ENCODE peak calls at places on chromosomes 4 and X, in eight cellular contexts. K, M, V, A, X, P, N and Y are unnamed samples.

GRCh38 chrX:12711435-12712040 is 79.7 kb upstream of the PRPS2 start:
- DNase-seq in K (no peak), M (no peak), V (no peak), A (no peak), X (no peak), P (no peak), N (no peak), Y (no peak)

GRCh38 chrX:63889001-63889400 is 104.0 kb upstream of the ARHGEF9 start:
- DNase-seq in K (no peak), M (peak; percentile 42), V (no peak), A (no peak), X (no peak), P (no peak), N (peak; percentile 0), Y (no peak)

GRCh38 chr4:177239878-177240277 is 69.8 kb upstream of the NEIL3 start:
- DNase-seq in K (no peak), M (peak; percentile 31), V (no peak), A (no peak), X (no peak), P (no peak), N (no peak), Y (no peak)

GRCh38 chr4:38155589-38156294 is 195.5 kb downstream of the PTTG2 start:
- DNase-seq in K (no peak), M (no peak), V (no peak), A (no peak), X (no peak), P (no peak), N (no peak), Y (no peak)

GRCh38 chrX:2647627-2648026 is 43.5 kb upstream of the CD99 start:
- DNase-seq in K (no peak), M (no peak), V (no peak), A (no peak), X (no peak), P (no peak), N (no peak), Y (no peak)

GRCh38 chr4:16687845-16688244 is 210.6 kb downstream of the LDB2 start:
- DNase-seq in K (no peak), M (peak; percentile 76), V (no peak), A (no peak), X (no peak), P (no peak), N (no peak), Y (no peak)

GRCh38 chrX:28576117-28576516 is 11.1 kb upstream of the IL1RAPL1 start:
- DNase-seq in K (no peak), M (no peak), V (no peak), A (no peak), X (no peak), P (no peak), N (no peak), Y (no peak)

GRCh38 chrX:115940888-115941332 is 229.6 kb upstream of the AGTR2 start:
- DNase-seq in K (peak; percentile 27), M (peak; percentile 15), V (no peak), A (peak; percentile 51), X (no peak), P (no peak), N (peak; percentile 23), Y (peak; percentile 25)

GRCh38 chrX:47166126-47166525 is 21.1 kb downstream of the RBM10 start:
- DNase-seq in K (no peak), M (no peak), V (no peak), A (no peak), X (no peak), P (no peak), N (no peak), Y (no peak)

GRCh38 chr4:189409158-189409557 is 531.5 kb upstream of the FRG1 start:
- DNase-seq in K (no peak), M (no peak), V (no peak), A (no peak), X (no peak), P (no peak), N (no peak), Y (no peak)

DNA sequence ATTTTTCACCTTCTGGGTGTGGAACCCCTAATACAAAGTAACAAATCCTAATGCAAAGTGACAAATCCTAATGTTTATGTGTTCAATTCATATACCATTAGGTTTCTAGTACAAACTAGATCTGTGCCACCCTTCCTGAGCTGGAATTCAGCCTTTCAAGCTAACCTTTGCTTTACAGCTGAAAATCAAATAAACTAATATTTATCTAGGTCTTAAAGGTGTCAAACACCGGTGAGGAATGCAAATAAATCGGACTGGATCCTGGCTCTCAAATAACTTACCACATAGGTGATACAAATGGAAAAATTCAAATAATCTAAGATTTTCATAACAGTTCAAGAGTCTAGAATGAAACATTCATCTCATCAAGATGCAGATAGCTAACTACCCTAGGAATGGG is 11.6 kb downstream of the IRF2 start:
- DNase-seq in K (no peak), M (no peak), V (no peak), A (no peak), X (no peak), P (no peak), N (no peak), Y (no peak)
- TF ChIP-seq CTCF in K (no peak), M (no peak), V (no peak), A (no peak), X (no peak), P (no peak), N (no peak), Y (no peak)

GRCh38 chrX:107542500-107542899 is 85.8 kb upstream of the PRPS1 start:
- DNase-seq in K (no peak), M (peak; percentile 51), V (no peak), A (no peak), X (no peak), P (no peak), N (no peak), Y (no peak)

GRCh38 chrX:107541244-107541643 is 87.1 kb upstream of the PRPS1 start:
- DNase-seq in K (no peak), M (peak; percentile 33), V (no peak), A (no peak), X (no peak), P (no peak), N (no peak), Y (no peak)

GRCh38 chrX:107537815-107538214 is 88.4 kb downstream of the FRMPD3 start:
- DNase-seq in K (peak; percentile 67), M (peak; percentile 30), V (peak; percentile 21), A (peak; percentile 10), X (peak; percentile 17), P (no peak), N (no peak), Y (no peak)
- TF ChIP-seq CTCF in K (peak; percentile 51), M (peak; percentile 40), V (peak; percentile 59), A (no peak), X (peak; percentile 52), P (no peak), N (peak; percentile 68), Y (peak; percentile 48)

DNA sequence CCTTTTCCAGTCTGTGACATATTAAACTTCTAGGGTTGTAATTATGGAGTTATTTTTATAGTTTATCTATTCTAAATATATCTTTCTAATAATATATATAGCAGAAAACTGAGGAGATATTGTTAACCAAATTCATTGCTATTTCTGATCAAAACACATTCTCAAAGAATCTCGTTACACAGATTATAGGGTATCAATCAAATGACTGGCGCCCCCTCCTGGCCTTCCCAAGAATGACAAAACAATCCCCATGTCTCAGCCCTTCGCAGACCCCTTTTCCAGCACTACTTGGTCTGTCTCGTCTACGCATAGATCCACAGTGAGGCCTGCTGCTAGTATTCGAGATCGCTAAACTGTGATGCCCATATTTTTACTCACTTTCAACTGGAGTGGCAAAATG is 209.3 kb downstream of the GPC3 start:
- DNase-seq in K (peak; percentile 31), M (no peak), V (no peak), A (no peak), X (no peak), P (peak; percentile 30), N (no peak), Y (no peak)
- TF ChIP-seq CTCF in K (peak; percentile 48), M (peak; percentile 25), V (peak; percentile 48), A (no peak), X (peak; percentile 49), P (peak; percentile 51), N (peak; percentile 48), Y (peak; percentile 75)

DNA sequence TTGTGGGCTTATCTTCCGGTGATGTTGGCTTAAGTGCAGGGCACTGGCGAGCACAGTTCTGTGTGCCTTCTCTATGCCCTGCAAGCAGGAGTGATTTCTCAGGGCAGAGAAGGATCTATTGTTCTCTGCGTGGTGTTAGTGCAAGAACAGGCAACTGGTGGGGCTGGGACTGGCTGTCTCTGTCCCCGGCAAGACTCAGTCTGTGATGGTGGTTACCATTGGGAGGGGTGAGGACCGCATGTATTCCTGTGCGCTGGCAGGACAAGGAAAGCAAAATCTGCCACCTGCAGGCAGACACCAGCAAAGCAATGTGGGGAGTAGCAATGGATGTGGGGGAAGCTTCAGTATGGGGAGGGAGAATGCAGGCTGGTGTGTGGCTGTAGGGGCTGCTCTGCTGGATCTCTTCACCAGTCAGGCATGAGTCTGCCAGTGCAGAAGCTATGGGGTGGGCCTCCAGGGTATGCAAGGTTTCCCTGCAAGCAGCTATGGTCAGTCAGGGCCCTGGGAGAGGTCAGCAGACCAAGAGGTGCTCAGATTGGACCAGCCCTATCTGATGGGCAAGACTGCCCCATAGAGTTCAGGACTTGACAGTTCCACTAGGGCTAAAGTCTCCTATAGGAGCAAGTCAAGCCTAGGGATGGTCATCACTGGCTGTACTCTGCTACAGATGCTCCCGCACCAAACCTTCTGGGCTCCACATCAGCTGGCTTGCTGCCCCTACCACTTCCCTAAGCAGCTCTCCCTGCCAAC is 16.8 kb downstream of the PF4 start:
- DNase-seq in K (peak; percentile 8), M (no peak), V (no peak), A (no peak), X (no peak), P (no peak), N (no peak), Y (no peak)
- TF ChIP-seq CTCF in K (peak; percentile 39), M (peak; percentile 22), V (no peak), A (no peak), X (peak; percentile 44), P (no peak), N (peak; percentile 18), Y (peak; percentile 54)

GRCh38 chr4:5398056-5398455 is 310.3 kb downstream of the EVC2 start:
- DNase-seq in K (no peak), M (no peak), V (no peak), A (no peak), X (no peak), P (no peak), N (no peak), Y (no peak)

GRCh38 chr4:5404073-5404472 is 304.3 kb downstream of the EVC2 start:
- DNase-seq in K (no peak), M (no peak), V (no peak), A (no peak), X (no peak), P (no peak), N (no peak), Y (no peak)

GRCh38 chr4:5395781-5396180 is 312.6 kb downstream of the EVC2 start:
- DNase-seq in K (no peak), M (no peak), V (no peak), A (no peak), X (no peak), P (no peak), N (no peak), Y (no peak)

DNA sequence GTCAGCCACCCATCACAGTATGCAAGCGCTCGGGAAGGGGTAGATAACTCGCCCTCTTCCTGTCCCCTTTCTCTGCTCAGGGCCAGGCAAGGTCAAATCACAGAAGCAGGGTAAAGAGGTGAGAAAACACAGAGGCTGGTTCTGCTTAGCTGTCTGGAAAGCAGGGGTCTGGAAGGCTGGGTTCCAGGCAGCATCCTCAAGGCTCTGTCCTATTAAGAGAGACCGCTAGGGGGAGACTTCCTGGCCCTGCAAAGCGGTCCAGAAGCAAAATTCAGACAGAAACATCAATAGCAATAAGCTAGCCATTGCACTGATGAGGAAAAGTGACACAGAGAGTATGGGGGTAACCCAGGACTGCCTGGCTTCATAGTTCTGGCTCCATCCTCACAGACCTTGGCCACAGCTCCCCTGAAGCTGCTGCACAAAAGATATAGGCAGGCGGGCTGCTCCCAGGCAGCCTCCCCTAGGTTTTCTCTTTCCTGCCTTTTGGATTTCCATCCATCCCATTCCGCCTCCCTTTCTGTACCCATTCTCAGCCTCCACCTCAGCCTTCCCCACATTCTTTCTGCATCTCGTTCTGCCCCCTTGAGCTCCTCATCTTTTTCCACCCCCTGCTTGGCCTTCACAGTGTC is 308.5 kb downstream of the EVC2 start:
- DNase-seq in K (peak; percentile 65), M (peak; percentile 14), V (peak; percentile 36), A (no peak), X (no peak), P (no peak), N (no peak), Y (peak; percentile 24)
- TF ChIP-seq CTCF in K (peak; percentile 87), M (peak; percentile 52), V (peak; percentile 49), A (no peak), X (peak; percentile 81), P (no peak), N (peak; percentile 87), Y (peak; percentile 82)